ENCODE peak calls at places on chromosome 3, in ten cellular contexts. L is T-helper 2 cell; Q is activated CD4-positive, alpha-beta T cell treated with anti-CD3 and anti-CD28 coated beads, Interleukin-2, amount 50 U/mL, for 24 hours; C is GM13977; S is activated T-cell treated with anti-CD3 and anti-CD28 coated beads for 48 hours; J is natural killer cell treated with Interleukin-12 subunit alpha and Interleukin-12 subunit beta and Interleukin-15 and Interleukin-18, amount 100 ng/mL, for 72 hours; G is head of caudate nucleus; X is B cell; P is A172; V is NCI-H2107. Y is an unnamed sample.

GRCh38 chr3:43307226-43307625 is 20.9 kb downstream of the SNRK start:
- DNase-seq in L (no peak), Q (no peak), C (no peak), S (no peak), J (no peak), G (no peak), X (no peak), P (no peak), V (no peak), Y (no peak)

GRCh38 chr3:170383567-170383966 is 26.1 kb downstream of the SKIL start:
- DNase-seq in L (no peak), Q (no peak), C (no peak), S (no peak), J (no peak), G (no peak), X (no peak), P (no peak), V (no peak), Y (no peak)

GRCh38 chr3:185807455-185808068 is 17.3 kb downstream of the IGF2BP2 start:
- DNase-seq in L (no peak), Q (no peak), C (no peak), S (no peak), J (no peak), G (no peak), X (no peak), P (peak), V (no peak), Y (no peak)

GRCh38 chr3:11626084-11626463 is 17.6 kb downstream of the VGLL4 start:
- DNase-seq in L (peak), Q (no peak), C (peak), S (no peak), J (no peak), G (no peak), X (no peak), P (no peak), V (no peak), Y (no peak)

GRCh38 chr3:104257486-104257885 is 1109.2 kb upstream of the ALCAM start:
- DNase-seq in L (no peak), Q (no peak), C (no peak), S (no peak), J (no peak), G (no peak), X (no peak), P (no peak), V (no peak), Y (no peak)

GRCh38 chr3:22117751-22118346 is 366.8 kb upstream of the ZNF385D start:
- DNase-seq in L (peak), Q (no peak), C (no peak), S (no peak), J (no peak), G (no peak), X (no peak), P (peak), V (no peak), Y (no peak)

GRCh38 chr3:98778852-98779379 is 15.8 kb downstream of the ST3GAL6 start:
- DNase-seq in L (no peak), Q (no peak), C (no peak), S (no peak), J (no peak), G (no peak), X (no peak), P (peak), V (no peak), Y (no peak)

GRCh38 chr3:65033577-65033976 is 345.8 kb upstream of the ADAMTS9 start:
- DNase-seq in L (no peak), Q (no peak), C (no peak), S (no peak), J (no peak), G (no peak), X (no peak), P (peak), V (no peak), Y (no peak)

GRCh38 chr3:70982274-70982673 is 601.3 kb downstream of the FOXP1 start:
- DNase-seq in L (no peak), Q (no peak), C (no peak), S (no peak), J (no peak), G (no peak), X (no peak), P (peak), V (no peak), Y (no peak)

GRCh38 chr3:134392336-134392983 is 18.2 kb upstream of the AMOTL2 start:
- DNase-seq in L (no peak), Q (no peak), C (no peak), S (no peak), J (no peak), G (no peak), X (no peak), P (no peak), V (no peak), Y (no peak)

GRCh38 chr3:148707596-148708386 is 10.1 kb downstream of the AGTR1 start:
- DNase-seq in L (no peak), Q (no peak), C (no peak), S (no peak), J (no peak), G (no peak), X (no peak), P (peak), V (no peak), Y (no peak)

GRCh38 chr3:29022976-29023375 is 257.9 kb upstream of the RBMS3 start:
- DNase-seq in L (no peak), Q (no peak), C (no peak), S (no peak), J (no peak), G (no peak), X (no peak), P (no peak), V (no peak), Y (no peak)

GRCh38 chr3:47017504-47018268 is 38.2 kb downstream of the NBEAL2 start:
- DNase-seq in L (no peak), Q (no peak), C (no peak), S (no peak), J (no peak), G (no peak), X (no peak), P (peak), V (no peak), Y (no peak)

GRCh38 chr3:63762180-63762579 is 56.9 kb upstream of the C3orf49 start:
- DNase-seq in L (no peak), Q (no peak), C (no peak), S (no peak), J (no peak), G (no peak), X (no peak), P (no peak), V (no peak), Y (no peak)

GRCh38 chr3:143060906-143061305 is 58.7 kb upstream of the CHST2 start:
- DNase-seq in L (peak), Q (no peak), C (no peak), S (no peak), J (no peak), G (no peak), X (no peak), P (no peak), V (no peak), Y (no peak)